ENCODE peak calls at places on chromosomes 1 and 21, in eight cellular contexts. Q is PC-3, G is GM23248, V is MM.1S, U is Karpas-422, O is SK-N-SH, R is mammary epithelial cell, J is neural progenitor cell. Z is an unnamed sample. For H3K79me2, the result is how much of the 10 kb centered on the place peaks cover.

GRCh38 chr1:218482683-218483082 is 137.5 kb downstream of the TGFB2 start:
- DNase-seq in Q (no peak), G (peak), V (no peak), U (no peak), O (no peak), R (no peak), J (no peak), Z (peak)

GRCh38 chr1:9297831-9298230 is 5.1 kb downstream of the SPSB1 start:
- DNase-seq in Q (no peak), G (no peak), V (no peak), U (no peak), O (no peak), R (no peak), J (no peak), Z (no peak)

GRCh38 chr1:107135466-107135865 is 5.4 kb upstream of the NTNG1 start:
- DNase-seq in Q (peak), G (peak), V (peak), U (peak), O (no peak), R (peak), J (peak), Z (peak)

GRCh38 chr1:244173240-244173639 is 122.2 kb downstream of the ZBTB18 start:
- DNase-seq in Q (no peak), G (no peak), V (no peak), U (no peak), O (no peak), R (no peak), J (peak), Z (no peak)

GRCh38 chr1:213186168-213186567 is 135.1 kb downstream of the RPS6KC1 start:
- DNase-seq in Q (no peak), G (no peak), V (peak), U (no peak), O (no peak), R (no peak), J (no peak), Z (no peak)

GRCh38 chr1:11531314-11531870 is 52.4 kb downstream of the DISP3 start:
- DNase-seq in Q (no peak), G (peak), V (no peak), U (no peak), O (no peak), R (peak), J (peak), Z (no peak)

GRCh38 chr1:20366076-20366765 is 75.5 kb downstream of the VWA5B1 start:
- DNase-seq in Q (peak), G (peak), V (no peak), U (no peak), O (peak), R (peak), J (peak), Z (no peak)

GRCh38 chr1:90730247-90731022 is 13.3 kb upstream of the BARHL2 start:
- DNase-seq in Q (no peak), G (peak), V (no peak), U (no peak), O (peak), R (no peak), J (peak), Z (no peak)

GRCh38 chr1:31788138-31788824 is 24.1 kb upstream of the ADGRB2 start:
- DNase-seq in Q (peak), G (peak), V (peak), U (peak), O (peak), R (peak), J (peak), Z (peak)

GRCh38 chr1:21508580-21509350 is 458 bp upstream of the ALPL start:
- DNase-seq in Q (peak), G (peak), V (peak), U (peak), O (peak), R (peak), J (peak), Z (peak)

GRCh38 chr1:14294006-14294405 is 304.5 kb upstream of the KAZN start:
- DNase-seq in Q (no peak), G (no peak), V (no peak), U (peak), O (no peak), R (no peak), J (no peak), Z (no peak)

GRCh38 chr1:228216371-228217320 is 8.8 kb downstream of the OBSCN start:
- DNase-seq in Q (no peak), G (no peak), V (no peak), U (no peak), O (no peak), R (no peak), J (no peak), Z (no peak)

GRCh38 chr1:220043646-220044045 is 2.7 kb downstream of the EPRS1 start:
- DNase-seq in Q (no peak), G (no peak), V (no peak), U (no peak), O (no peak), R (no peak), J (no peak), Z (no peak)

GRCh38 chr1:238340989-238341388 is 450.3 kb upstream of the ZP4 start:
- DNase-seq in Q (peak), G (no peak), V (no peak), U (no peak), O (no peak), R (no peak), J (no peak), Z (no peak)

GRCh38 chr1:107750364-107750959 is 214.5 kb downstream of the VAV3 start:
- DNase-seq in Q (peak), G (peak), V (peak), U (peak), O (peak), R (peak), J (peak), Z (peak)

GRCh38 chr1:68301538-68301937 is 69.2 kb upstream of the WLS start:
- DNase-seq in Q (peak), G (peak), V (no peak), U (no peak), O (no peak), R (peak), J (no peak), Z (no peak)

GRCh38 chr1:14659913-14660312 is 61.4 kb downstream of the KAZN start:
- DNase-seq in Q (no peak), G (no peak), V (no peak), U (no peak), O (peak), R (no peak), J (peak), Z (no peak)

GRCh38 chr1:175192630-175193338 is at the start of gene KIAA0040:
- DNase-seq in Q (peak), G (peak), V (peak), U (peak), O (peak), R (peak), J (peak), Z (peak)

GRCh38 chr1:175191654-175192053 is 922 bp downstream of the KIAA0040 start:
- DNase-seq in Q (no peak), G (peak), V (peak), U (peak), O (no peak), R (peak), J (peak), Z (peak)

GRCh38 chr1:175195281-175195680 is 2.7 kb upstream of the KIAA0040 start:
- DNase-seq in Q (no peak), G (no peak), V (no peak), U (no peak), O (no peak), R (no peak), J (no peak), Z (no peak)

GRCh38 chr1:175193339-175193950 is 869 bp upstream of the KIAA0040 start:
- DNase-seq in Q (peak), G (peak), V (peak), U (no peak), O (peak), R (peak), J (no peak), Z (no peak)

DNA sequence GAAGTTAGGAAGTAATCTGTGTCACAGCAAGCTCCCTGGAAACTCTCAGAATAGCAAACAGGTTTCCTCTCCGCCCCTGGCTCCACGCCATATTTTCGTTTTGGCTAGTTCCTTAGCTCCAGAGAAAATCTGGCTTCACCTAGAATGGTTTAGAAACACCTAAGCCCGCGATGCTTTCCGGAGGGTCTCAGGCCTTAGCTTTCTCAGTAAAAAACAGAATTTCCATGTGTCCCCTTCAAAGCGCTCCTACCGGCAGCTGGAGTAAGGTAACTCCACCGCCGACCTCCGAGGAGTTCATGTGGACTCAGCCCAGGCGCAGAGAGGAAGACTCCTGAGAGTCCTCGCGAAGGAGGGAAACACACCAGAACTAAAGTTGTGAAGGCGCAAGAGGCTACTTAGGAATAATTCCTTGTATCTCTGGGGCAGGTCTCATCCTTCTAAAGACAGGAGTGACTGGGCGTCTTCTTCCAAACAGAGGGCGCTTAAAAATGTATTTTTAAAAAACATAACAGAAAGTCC is 406 bp downstream of the KIAA0040 start:
- DNase-seq in Q (peak), G (peak), V (peak), U (peak), O (peak), R (peak), J (peak), Z (peak)
- H3K9ac ChIP-seq in Q (peak), G (no peak), V (peak), U (peak), O (no peak), R (peak), J (no peak), Z (peak)

GRCh38 chr1:91803133-91803532 is 82.8 kb downstream of the TGFBR3 start:
- DNase-seq in Q (no peak), G (peak), V (no peak), U (no peak), O (no peak), R (no peak), J (no peak), Z (no peak)
- H3K79me2 ChIP-seq in Q (under half), G (half or more), V (under half), U (under half), O (under half), R (under half), J (under half), Z (under half)

GRCh38 chr21:32411366-32412161 is 942 bp upstream of the EVA1C start:
- DNase-seq in Q (peak), G (peak), V (no peak), U (no peak), O (peak), R (peak), J (peak), Z (peak)
- H3K9ac ChIP-seq in Q (peak), G (peak), V (no peak), U (no peak), O (peak), R (peak), J (no peak), Z (no peak)

GRCh38 chr1:64909021-64909420 is 57.3 kb downstream of the JAK1 start:
- DNase-seq in Q (no peak), G (peak), V (no peak), U (no peak), O (no peak), R (no peak), J (no peak), Z (no peak)

GRCh38 chr1:64913361-64914015 is 52.9 kb downstream of the JAK1 start:
- DNase-seq in Q (no peak), G (no peak), V (no peak), U (no peak), O (no peak), R (no peak), J (no peak), Z (no peak)

GRCh38 chr1:64911326-64911725 is 55.0 kb downstream of the JAK1 start:
- DNase-seq in Q (no peak), G (no peak), V (no peak), U (no peak), O (no peak), R (no peak), J (no peak), Z (peak)

GRCh38 chr1:64915381-64916274 is 50.7 kb downstream of the JAK1 start:
- DNase-seq in Q (peak), G (peak), V (no peak), U (no peak), O (peak), R (peak), J (no peak), Z (peak)

DNA sequence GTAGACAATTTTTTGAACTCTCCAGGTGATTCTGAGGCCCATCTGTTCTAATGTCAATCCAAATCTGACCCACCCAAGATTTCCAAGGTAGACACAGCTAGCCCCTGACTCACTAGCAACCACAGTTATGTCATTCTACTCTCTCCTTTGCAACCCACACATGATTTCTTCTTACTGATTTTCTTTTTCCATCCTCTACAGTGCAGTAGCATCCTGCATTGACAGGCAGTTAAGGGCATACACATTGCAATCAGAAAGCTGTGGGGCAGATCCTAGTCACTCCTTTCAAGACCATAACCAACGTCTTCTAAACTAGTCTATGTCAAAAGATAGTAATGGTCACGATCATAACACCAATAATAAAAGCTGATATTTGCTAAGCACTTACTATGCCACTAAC is 54.2 kb downstream of the JAK1 start:
- DNase-seq in Q (no peak), G (peak), V (no peak), U (no peak), O (no peak), R (no peak), J (no peak), Z (no peak)
- H3K79me2 ChIP-seq in Q (half or more), G (half or more), V (half or more), U (under half), O (half or more), R (half or more), J (under half), Z (under half)

GRCh38 chr21:41834926-41835663 is 44.0 kb downstream of the PRDM15 start:
- DNase-seq in Q (no peak), G (no peak), V (no peak), U (no peak), O (no peak), R (no peak), J (no peak), Z (no peak)

GRCh38 chr21:41832230-41833137 is 46.7 kb downstream of the PRDM15 start:
- DNase-seq in Q (peak), G (no peak), V (peak), U (no peak), O (no peak), R (no peak), J (no peak), Z (no peak)

GRCh38 chr21:41834252-41834925 is 44.8 kb downstream of the PRDM15 start:
- DNase-seq in Q (no peak), G (no peak), V (peak), U (no peak), O (no peak), R (no peak), J (no peak), Z (no peak)

GRCh38 chr21:41831453-41831831 is 47.7 kb downstream of the PRDM15 start:
- DNase-seq in Q (no peak), G (no peak), V (no peak), U (no peak), O (no peak), R (no peak), J (no peak), Z (no peak)

DNA sequence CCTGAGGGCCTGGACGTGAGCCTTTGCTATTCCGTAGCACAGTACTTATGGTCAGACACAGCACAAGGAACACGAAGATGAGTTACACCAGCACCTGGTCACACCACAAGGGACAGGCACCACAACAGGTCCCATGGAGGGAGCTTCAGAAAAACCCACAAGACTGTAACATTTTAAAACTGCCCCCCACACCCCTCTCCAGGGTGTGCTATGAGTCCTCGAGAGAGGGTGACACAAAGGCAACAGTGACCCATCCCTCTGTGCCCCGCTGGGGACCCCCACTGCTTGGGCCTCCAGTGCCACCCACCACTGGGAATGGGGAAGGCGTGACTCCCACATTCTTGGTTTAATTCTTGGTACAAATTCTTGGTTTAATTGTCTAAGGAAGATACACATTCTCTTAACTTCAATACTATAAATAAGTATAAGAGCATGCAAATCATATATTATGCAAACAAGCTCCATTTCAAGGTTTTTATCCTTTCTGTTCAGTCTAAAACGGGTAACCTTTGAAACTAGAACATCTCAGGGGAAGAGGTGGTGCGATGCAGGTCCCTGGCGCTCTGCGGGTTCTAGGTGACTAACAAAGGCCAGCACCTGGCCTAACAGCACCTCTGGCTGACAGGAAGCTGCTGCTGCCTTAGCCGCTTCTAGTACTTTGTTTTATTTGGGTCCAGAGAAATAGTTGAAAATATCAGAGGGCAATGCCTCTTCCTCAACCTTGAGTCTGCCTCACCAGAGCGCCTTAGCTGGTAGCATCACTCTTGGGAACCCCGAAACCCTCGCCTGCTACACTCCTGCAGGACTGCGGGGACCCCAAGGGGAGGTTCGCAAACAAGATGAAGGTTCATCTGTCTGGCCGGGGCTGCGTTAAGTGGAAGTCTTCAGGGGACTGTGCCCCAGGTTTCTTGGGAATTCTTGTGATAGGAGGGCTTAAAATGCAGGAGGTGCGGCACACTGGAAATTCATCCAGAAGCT is 45.7 kb downstream of the PRDM15 start:
- DNase-seq in Q (no peak), G (no peak), V (peak), U (peak), O (no peak), R (no peak), J (no peak), Z (no peak)
- H3K9ac ChIP-seq in Q (no peak), G (no peak), V (peak), U (no peak), O (no peak), R (no peak), J (no peak), Z (no peak)

GRCh38 chr1:93453911-93454310 is 6.0 kb downstream of the FNBP1L start:
- DNase-seq in Q (peak), G (no peak), V (no peak), U (no peak), O (no peak), R (peak), J (no peak), Z (no peak)
- H3K79me2 ChIP-seq in Q (half or more), G (half or more), V (under half), U (under half), O (half or more), R (half or more), J (half or more), Z (under half)

GRCh38 chr1:160685266-160685665 is 26.4 kb downstream of the CD48 start:
- DNase-seq in Q (no peak), G (no peak), V (peak), U (no peak), O (no peak), R (no peak), J (no peak), Z (no peak)
- H3K9ac ChIP-seq in Q (no peak), G (no peak), V (no peak), U (no peak), O (no peak), R (no peak), J (no peak), Z (no peak)

DNA sequence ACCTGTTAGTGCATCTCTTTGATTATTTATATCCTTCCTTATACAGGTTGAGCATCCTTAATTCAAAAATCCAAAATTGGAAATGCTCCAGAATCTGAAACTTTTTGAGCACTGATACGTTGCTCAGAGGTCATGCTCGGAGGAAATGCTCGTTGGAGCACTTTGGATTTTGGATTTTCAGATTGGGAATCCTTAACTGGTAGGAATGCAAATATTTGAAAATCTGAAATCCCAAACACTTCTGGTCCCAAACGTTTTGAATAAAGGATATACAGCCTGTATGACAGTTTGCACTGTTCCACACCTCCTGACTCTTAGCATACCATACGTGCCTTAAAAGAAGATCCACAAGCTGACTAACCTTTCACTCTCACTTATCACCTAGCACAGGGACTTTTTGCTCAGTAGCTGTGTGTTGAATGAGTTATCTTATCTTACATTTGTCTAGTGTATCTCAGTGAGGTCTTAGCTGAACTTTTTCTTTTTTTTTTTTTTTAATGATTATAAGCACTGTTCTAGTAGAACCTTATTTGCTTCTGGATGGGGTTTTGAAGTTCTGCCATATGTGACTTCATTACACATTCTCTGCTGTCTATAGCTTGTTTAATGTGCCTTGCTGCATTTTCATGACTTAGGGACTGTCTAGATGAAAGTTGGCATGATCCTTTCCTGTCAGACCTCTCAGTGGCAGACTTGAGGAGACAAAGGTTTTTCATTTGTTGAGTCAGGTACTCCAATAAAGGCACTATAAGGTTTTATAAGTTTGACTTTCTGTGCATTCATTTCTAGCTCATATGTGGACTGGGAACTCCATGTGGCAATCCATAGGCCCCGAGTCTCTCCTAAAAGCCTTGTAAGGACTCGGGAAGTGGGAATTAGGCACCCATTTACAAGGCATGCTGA is 21.6 kb downstream of the PTGFRN start:
- DNase-seq in Q (no peak), G (no peak), V (no peak), U (no peak), O (no peak), R (no peak), J (no peak), Z (peak)
- H3K79me2 ChIP-seq in Q (under half), G (under half), V (under half), U (under half), O (under half), R (half or more), J (under half), Z (under half)

GRCh38 chr1:16162163-16162822 is 6.4 kb upstream of the EPHA2 start:
- DNase-seq in Q (no peak), G (no peak), V (peak), U (no peak), O (no peak), R (no peak), J (peak), Z (no peak)
- H3K9ac ChIP-seq in Q (no peak), G (no peak), V (peak), U (no peak), O (no peak), R (no peak), J (no peak), Z (no peak)